ENCODE peak calls at places on chromosome X, in ten cellular contexts. T is fibroblast of the aortic adventitia, I is activated T-cell treated with anti-CD3 and anti-CD28 coated beads for 1 hour, W is psoas muscle, X is lower lobe of right lung, H is astrocyte of the spinal cord, N is aorta, P is fibroblast of mammary gland, V is adrenal gland, M is T-helper 22 cell. E is an unnamed sample.

GRCh38 chrX:72387247-72387646 is 81.5 kb upstream of the CITED1 start:
- DNase-seq in T (no peak), I (no peak), W (no peak), X (no peak), H (no peak), N (no peak), P (no peak), V (no peak), M (no peak), E (no peak)

GRCh38 chrX:31609130-31609529 is 537.3 kb upstream of the FTHL17 start:
- DNase-seq in T (peak; percentile 72), I (no peak), W (no peak), X (no peak), H (peak; percentile 69), N (no peak), P (peak; percentile 87), V (no peak), M (no peak), E (no peak)

GRCh38 chrX:44054863-44055601 is 81.8 kb upstream of the NDP start:
- DNase-seq in T (no peak), I (no peak), W (no peak), X (no peak), H (no peak), N (no peak), P (no peak), V (no peak), M (no peak), E (no peak)

GRCh38 chrX:24703185-24703494 is 9.4 kb downstream of the POLA1 start:
- DNase-seq in T (no peak), I (no peak), W (no peak), X (no peak), H (no peak), N (no peak), P (no peak), V (no peak), M (no peak), E (no peak)

GRCh38 chrX:72467171-72467570 is 105.5 kb downstream of the HDAC8 start:
- DNase-seq in T (no peak), I (no peak), W (no peak), X (no peak), H (no peak), N (no peak), P (no peak), V (no peak), M (no peak), E (no peak)

GRCh38 chrX:22629105-22629725 is 356.5 kb downstream of the CBLL2 start:
- DNase-seq in T (peak; percentile 67), I (no peak), W (no peak), X (no peak), H (peak; percentile 73), N (no peak), P (peak; percentile 77), V (no peak), M (no peak), E (no peak)

GRCh38 chrX:111490683-111491082 is 20.8 kb upstream of the SERTM2 start:
- DNase-seq in T (no peak), I (no peak), W (no peak), X (no peak), H (no peak), N (no peak), P (peak; percentile 25), V (no peak), M (no peak), E (peak; percentile 77)

GRCh38 chrX:150085881-150086280 is 147.6 kb upstream of the EOLA2 start:
- DNase-seq in T (peak; percentile 45), I (no peak), W (no peak), X (no peak), H (peak; percentile 41), N (no peak), P (peak; percentile 30), V (no peak), M (no peak), E (no peak)

GRCh38 chrX:47515941-47516649 is 33.1 kb upstream of the ZNF41 start:
- DNase-seq in T (no peak), I (no peak), W (no peak), X (no peak), H (peak; percentile 62), N (no peak), P (peak; percentile 69), V (no peak), M (no peak), E (no peak)

GRCh38 chrX:18890724-18891560 is 93.0 kb downstream of the PHKA2 start:
- DNase-seq in T (no peak), I (no peak), W (no peak), X (no peak), H (no peak), N (no peak), P (no peak), V (no peak), M (no peak), E (no peak)

GRCh38 chrX:141439651-141440050 is 144.9 kb downstream of the SPANXA1 start:
- DNase-seq in T (peak; percentile 3), I (no peak), W (no peak), X (no peak), H (no peak), N (no peak), P (peak; percentile 10), V (no peak), M (no peak), E (no peak)

GRCh38 chrX:133523094-133523493 is 107.8 kb upstream of the GPC4 start:
- DNase-seq in T (peak; percentile 13), I (no peak), W (peak; percentile 43), X (peak; percentile 56), H (no peak), N (peak; percentile 54), P (peak; percentile 75), V (no peak), M (no peak), E (no peak)

GRCh38 chrX:34917146-34917545 is 25.4 kb upstream of the FAM47B start:
- DNase-seq in T (no peak), I (no peak), W (no peak), X (no peak), H (no peak), N (no peak), P (peak; percentile 47), V (no peak), M (no peak), E (no peak)

GRCh38 chrX:115491766-115492165 is 69.2 kb upstream of the PLS3 start:
- DNase-seq in T (peak; percentile 41), I (no peak), W (no peak), X (no peak), H (no peak), N (no peak), P (peak; percentile 26), V (no peak), M (no peak), E (no peak)

GRCh38 chrX:136258951-136259350 is 7.8 kb upstream of the MAP7D3 start:
- DNase-seq in T (no peak), I (no peak), W (no peak), X (no peak), H (no peak), N (no peak), P (no peak), V (no peak), M (no peak), E (no peak)

GRCh38 chrX:69551421-69552009 is 47.4 kb downstream of the NALF2 start:
- DNase-seq in T (no peak), I (no peak), W (no peak), X (no peak), H (no peak), N (no peak), P (no peak), V (peak; percentile 25), M (no peak), E (no peak)

GRCh38 chrX:45517090-45517973 is 316.7 kb upstream of the DIPK2B start:
- DNase-seq in T (peak; percentile 77), I (no peak), W (no peak), X (no peak), H (peak; percentile 71), N (no peak), P (peak; percentile 87), V (no peak), M (no peak), E (no peak)

GRCh38 chrX:275967-276587 is 5.1 kb upstream of the PLCXD1 start:
- DNase-seq in T (peak; percentile 34), I (peak; percentile 30), W (peak; percentile 73), X (peak; percentile 92), H (peak; percentile 29), N (peak; percentile 84), P (peak; percentile 40), V (peak; percentile 76), M (peak; percentile 33), E (no peak)

GRCh38 chrX:24054182-24055042 is at the start of gene EIF2S3:
- DNase-seq in T (peak; percentile 99), I (peak; percentile 69), W (peak; percentile 92), X (peak; percentile 91), H (peak; percentile 99), N (peak; percentile 94), P (peak; percentile 98), V (peak; percentile 91), M (peak; percentile 86), E (peak; percentile 95)

GRCh38 chrX:153459976-153460375 is 10.4 kb downstream of the HAUS7 start:
- DNase-seq in T (peak; percentile 50), I (no peak), W (no peak), X (no peak), H (peak; percentile 62), N (no peak), P (peak; percentile 12), V (no peak), M (no peak), E (no peak)

GRCh38 chrX:20530319-20530979 is 263.7 kb upstream of the RPS6KA3 start:
- DNase-seq in T (peak; percentile 74), I (peak; percentile 35), W (no peak), X (no peak), H (peak; percentile 56), N (peak; percentile 57), P (peak; percentile 65), V (peak; percentile 53), M (peak; percentile 8), E (peak; percentile 63)

GRCh38 chrX:123803331-123803983 is 56.4 kb upstream of the XIAP start:
- DNase-seq in T (peak; percentile 70), I (peak; percentile 1), W (no peak), X (no peak), H (peak; percentile 72), N (no peak), P (peak; percentile 83), V (peak; percentile 31), M (peak; percentile 2), E (peak; percentile 95)

GRCh38 chrX:103417370-103417769 is 41.0 kb downstream of the BEX3 start:
- DNase-seq in T (no peak), I (no peak), W (no peak), X (no peak), H (no peak), N (no peak), P (no peak), V (no peak), M (no peak), E (no peak)

GRCh38 chrX:46978341-46979291 is 66.4 kb downstream of the JADE3 start:
- DNase-seq in T (peak; percentile 79), I (peak; percentile 66), W (peak; percentile 65), X (peak; percentile 78), H (peak; percentile 73), N (peak; percentile 81), P (peak; percentile 87), V (peak; percentile 71), M (peak; percentile 19), E (peak; percentile 53)

GRCh38 chrX:11944486-11944885 is 186.4 kb downstream of the MSL3 start:
- DNase-seq in T (peak; percentile 49), I (no peak), W (no peak), X (no peak), H (peak; percentile 55), N (no peak), P (peak; percentile 68), V (no peak), M (no peak), E (peak; percentile 36)

GRCh38 chrX:77918568-77918967 is 8.1 kb downstream of the ATP7A start:
- DNase-seq in T (peak; percentile 55), I (no peak), W (no peak), X (no peak), H (no peak), N (no peak), P (peak; percentile 26), V (no peak), M (no peak), E (no peak)

GRCh38 chrX:119677654-119677981 is 15.3 kb downstream of the SEPTIN6 start:
- DNase-seq in T (no peak), I (no peak), W (no peak), X (no peak), H (no peak), N (no peak), P (no peak), V (no peak), M (no peak), E (no peak)

GRCh38 chrX:111719426-111720210 is 38.6 kb downstream of the ALG13 start:
- DNase-seq in T (peak; percentile 51), I (no peak), W (no peak), X (no peak), H (peak; percentile 12), N (no peak), P (peak; percentile 16), V (no peak), M (no peak), E (peak; percentile 1)